ENCODE peak calls at places on chromosome X, in eight cellular contexts. C, Z, M, K, X, V, W and R are unnamed samples. For H3K4me1, H3K36me3 and H3K9me3, the result is how much of the 10 kb centered on the place peaks cover.

GRCh38 chrX:8820910-8821527 is 19.8 kb upstream of the FAM9A start:
- DNase-seq in C (no peak), V (no peak), X (no peak), M (peak), Z (peak), W (no peak), K (no peak), R (peak)

GRCh38 chrX:52576946-52577345 is 60.1 kb upstream of the XAGE1B start:
- DNase-seq in M (no peak), Z (peak), X (no peak), W (no peak), V (no peak), C (no peak), K (peak), R (no peak)

GRCh38 chrX:50769389-50770063 is 44.5 kb downstream of the SHROOM4 start:
- DNase-seq in W (no peak), V (no peak), M (peak), K (peak), C (peak), Z (no peak), X (no peak), R (no peak)

GRCh38 chrX:108001218-108001814 is 19.1 kb upstream of the TEX13B start:
- DNase-seq in X (no peak), V (peak), Z (peak), K (peak), M (peak), W (no peak), C (no peak), R (peak)

GRCh38 chrX:19899234-19899788 is 11.9 kb upstream of the SH3KBP1 start:
- DNase-seq in C (no peak), V (no peak), Z (no peak), W (no peak), K (no peak), X (no peak), M (no peak), R (peak)

GRCh38 chrX:101749436-101749835 is 89.8 kb upstream of the ARMCX2 start:
- DNase-seq in W (no peak), C (no peak), M (peak), X (no peak), Z (no peak), K (no peak), V (no peak), R (no peak)

GRCh38 chrX:124145749-124146148 is 184.2 kb downstream of the STAG2 start:
- DNase-seq in W (no peak), Z (no peak), X (no peak), M (no peak), C (no peak), K (no peak), V (no peak), R (no peak)

GRCh38 chrX:72088761-72089160 is 43.0 kb downstream of the RTL5 start:
- DNase-seq in C (no peak), W (no peak), M (no peak), V (no peak), K (no peak), Z (no peak), X (no peak), R (no peak)

GRCh38 chrX:123361371-123361770 is 177.3 kb downstream of the GRIA3 start:
- DNase-seq in C (no peak), W (peak), V (no peak), K (no peak), M (peak), Z (peak), X (no peak), R (no peak)

GRCh38 chrX:31981546-31982062 is 909.8 kb upstream of the FTHL17 start:
- DNase-seq in W (no peak), K (no peak), X (no peak), Z (no peak), V (no peak), C (no peak), M (no peak), R (no peak)

GRCh38 chrX:84735025-84735424 is 232.8 kb upstream of the HDX start:
- DNase-seq in W (no peak), Z (no peak), K (no peak), M (peak), X (no peak), C (no peak), V (no peak), R (no peak)

GRCh38 chrX:74804574-74804973 is 120.7 kb downstream of the NEXMIF start:
- DNase-seq in W (no peak), M (no peak), Z (no peak), C (no peak), K (no peak), X (no peak), V (no peak), R (no peak)

GRCh38 chrX:135892781-135893180 is 463 bp downstream of the CT45A10 start:
- DNase-seq in M (no peak), V (no peak), W (no peak), X (no peak), K (no peak), C (no peak), Z (no peak), R (no peak)

GRCh38 chrX:119809185-119809666 is 17.8 kb upstream of the RPL39 start:
- DNase-seq in W (no peak), X (no peak), K (no peak), V (no peak), M (peak), Z (no peak), C (no peak), R (peak)

GRCh38 chrX:15235001-15235400 is 34.9 kb downstream of the ASB9 start:
- DNase-seq in Z (no peak), V (no peak), W (no peak), M (no peak), C (no peak), K (no peak), X (no peak), R (no peak)

GRCh38 chrX:3548743-3549441 is 164.6 kb downstream of the PRKX start:
- DNase-seq in C (no peak), X (no peak), V (no peak), M (peak), W (no peak), K (peak), Z (no peak), R (peak)

GRCh38 chrX:123960956-123961267 is 594 bp upstream of the STAG2 start:
- DNase-seq in V (no peak), X (no peak), K (no peak), M (no peak), W (no peak), C (no peak), Z (no peak), R (no peak)

GRCh38 chrX:128691872-128692271 is 639.7 kb upstream of the ACTRT1 start:
- DNase-seq in V (no peak), W (no peak), X (no peak), Z (no peak), K (peak), C (no peak), M (no peak), R (no peak)

GRCh38 chrX:2192584-2193272 is 308.0 kb downstream of the DHRSX start:
- DNase-seq in Z (peak), V (no peak), K (no peak), W (no peak), X (no peak), C (no peak), M (no peak), R (no peak)

GRCh38 chrX:155662297-155662696 is 49.5 kb upstream of the TMLHE start:
- DNase-seq in K (peak), C (no peak), X (no peak), V (no peak), Z (peak), M (no peak), W (no peak), R (no peak)

GRCh38 chrX:136457303-136457917 is 30.3 kb upstream of the BRS3 start:
- DNase-seq in C (no peak), V (no peak), X (no peak), M (no peak), W (no peak), K (no peak), Z (no peak), R (no peak)

GRCh38 chrX:148542481-148543255 is 42.3 kb downstream of the AFF2 start:
- DNase-seq in V (no peak), Z (no peak), M (no peak), C (no peak), K (no peak), W (no peak), X (no peak), R (no peak)

GRCh38 chrX:110310896-110311295 is 7.0 kb downstream of the AMMECR1 start:
- DNase-seq in C (no peak), X (no peak), M (no peak), V (no peak), W (no peak), Z (no peak), K (peak), R (peak)

GRCh38 chrX:134545524-134545923 is 85.6 kb downstream of the HPRT1 start:
- DNase-seq in Z (peak), V (no peak), K (no peak), M (no peak), W (no peak), X (no peak), C (no peak), R (no peak)

GRCh38 chrX:155544886-155545285 is 67.9 kb downstream of the TMLHE start:
- DNase-seq in C (no peak), W (no peak), K (no peak), Z (no peak), X (no peak), V (no peak), M (peak), R (peak)

GRCh38 chrX:153032397-153033118 is 23.7 kb upstream of the PNMA3 start:
- DNase-seq in W (peak), X (no peak), C (peak), K (peak), V (peak), M (peak), Z (peak), R (peak)

GRCh38 chrX:39965051-39965573 is 132.6 kb downstream of the BCOR start:
- DNase-seq in M (no peak), K (no peak), W (no peak), C (no peak), V (no peak), Z (no peak), X (no peak), R (no peak)

GRCh38 chrX:23779025-23779424 is 3.9 kb upstream of the SAT1 start:
- DNase-seq in V (no peak), M (peak), X (no peak), W (no peak), K (no peak), C (no peak), Z (no peak), R (no peak)

GRCh38 chrX:19535481-19535880 is 20.2 kb upstream of the MAP3K15 start:
- DNase-seq in X (no peak), W (no peak), K (no peak), M (no peak), V (no peak), C (no peak), Z (no peak), R (peak)

GRCh38 chrX:96820935-96821334 is 62.8 kb upstream of the RPA4 start:
- DNase-seq in K (no peak), C (no peak), W (no peak), M (no peak), V (no peak), Z (no peak), X (no peak), R (no peak)

GRCh38 chrX:136754641-136755040 is 26.1 kb downstream of the ARHGEF6 start:
- DNase-seq in X (no peak), Z (peak), V (peak), M (peak), C (no peak), W (no peak), K (no peak), R (peak)

GRCh38 chrX:9530848-9531274 is 66.0 kb downstream of the TBL1X start:
- DNase-seq in V (peak), C (peak), W (peak), K (peak), X (no peak), Z (peak), M (peak), R (peak)

GRCh38 chrX:105608745-105609144 is 213.6 kb upstream of the NRK start:
- DNase-seq in W (no peak), Z (no peak), M (peak), K (no peak), C (no peak), V (no peak), X (no peak), R (no peak)

GRCh38 chrX:15522464-15522863 is 21.9 kb downstream of the BMX start:
- DNase-seq in C (no peak), X (no peak), K (no peak), M (no peak), W (no peak), Z (no peak), V (no peak), R (no peak)

GRCh38 chrX:136189222-136189621 is 41.9 kb downstream of the FHL1 start:
- DNase-seq in X (no peak), K (peak), V (no peak), Z (no peak), W (no peak), M (peak), C (no peak), R (no peak)

GRCh38 chrX:13994104-13994503 is 35.6 kb downstream of the GEMIN8 start:
- DNase-seq in M (no peak), Z (no peak), V (no peak), X (no peak), W (no peak), C (no peak), K (no peak), R (no peak)

GRCh38 chrX:111728096-111728495 is 47.1 kb downstream of the ALG13 start:
- DNase-seq in Z (no peak), K (no peak), M (peak), W (no peak), C (no peak), X (no peak), V (no peak), R (no peak)

GRCh38 chrX:12805333-12805732 is 14.1 kb downstream of the PRPS2 start:
- DNase-seq in C (no peak), Z (no peak), K (no peak), M (no peak), X (no peak), W (no peak), V (no peak), R (no peak)

GRCh38 chrX:67720344-67720743 is 176.5 kb downstream of the AR start:
- DNase-seq in M (peak), C (no peak), V (no peak), W (no peak), X (no peak), K (no peak), Z (no peak), R (no peak)

GRCh38 chrX:118551426-118551825 is 55.8 kb downstream of the DOCK11 start:
- DNase-seq in K (no peak), Z (no peak), V (no peak), X (no peak), C (no peak), W (no peak), M (no peak), R (no peak)
- H3K4me1 ChIP-seq in K (under half), Z (under half), V (under half), X (under half), C (under half), W (under half), M (under half), R (under half)

GRCh38 chrX:154367474-154368308 is 6.7 kb downstream of the FLNA start:
- DNase-seq in V (no peak), X (no peak), K (no peak), Z (no peak), C (no peak), W (no peak), M (no peak), R (no peak)

GRCh38 chrX:154368630-154369452 is 5.6 kb downstream of the FLNA start:
- DNase-seq in Z (peak), W (peak), X (peak), V (peak), K (peak), M (peak), C (peak), R (no peak)

GRCh38 chrX:154370300-154370881 is 4.0 kb downstream of the FLNA start:
- DNase-seq in C (no peak), W (no peak), X (no peak), M (no peak), V (no peak), K (no peak), Z (no peak), R (peak)

GRCh38 chrX:154370882-154371770 is 3.3 kb downstream of the FLNA start:
- DNase-seq in K (peak), X (peak), W (peak), C (peak), V (peak), Z (peak), M (peak), R (peak)

DNA sequence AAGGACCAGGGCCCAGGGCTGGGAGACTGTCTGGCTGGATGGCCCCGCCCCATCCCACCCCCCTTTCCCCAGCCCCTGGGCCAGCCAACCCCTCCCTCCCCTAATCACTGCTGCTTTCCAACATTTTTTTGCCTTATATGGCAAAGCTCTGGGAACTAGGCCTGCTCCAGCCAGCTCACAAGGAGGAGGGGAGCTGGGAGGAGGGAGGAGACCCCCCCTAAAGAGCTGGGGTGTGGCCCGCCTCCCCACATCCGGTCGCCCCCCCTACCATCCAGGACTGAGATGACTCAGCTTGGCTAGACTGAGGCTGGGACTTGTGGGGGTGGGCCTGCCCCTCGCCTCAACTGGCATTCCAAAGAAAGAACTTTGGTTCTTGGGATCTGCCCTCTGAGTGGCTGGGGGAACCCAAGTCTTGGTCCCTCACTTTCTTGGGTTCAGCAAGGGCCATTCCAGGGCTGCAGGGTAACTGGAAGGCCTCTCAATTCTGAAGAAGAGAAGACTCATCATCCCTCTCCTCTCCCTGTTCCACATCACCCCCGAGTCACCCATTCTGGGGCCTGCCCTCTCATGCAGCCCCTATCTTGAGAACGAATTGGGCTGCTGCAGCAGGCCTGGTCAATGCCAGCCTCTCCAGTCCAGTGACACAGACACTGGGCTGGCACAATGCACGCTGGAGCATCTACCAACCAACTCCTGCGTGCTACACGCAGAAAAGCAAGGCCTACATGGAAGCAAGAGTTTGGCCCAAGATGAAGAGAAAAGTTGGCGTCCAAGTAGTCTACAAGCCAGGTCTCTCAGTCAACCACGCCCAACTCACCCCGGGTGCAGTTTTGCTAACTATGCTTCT is 4.8 kb downstream of the FLNA start:
- DNase-seq in K (no peak), W (peak), V (peak), M (peak), X (peak), C (peak), Z (peak), R (peak)
- H3K36me3 ChIP-seq in K (under half), W (under half), V (under half), M (under half), X (half or more), C (under half), Z (under half), R (under half)

DNA sequence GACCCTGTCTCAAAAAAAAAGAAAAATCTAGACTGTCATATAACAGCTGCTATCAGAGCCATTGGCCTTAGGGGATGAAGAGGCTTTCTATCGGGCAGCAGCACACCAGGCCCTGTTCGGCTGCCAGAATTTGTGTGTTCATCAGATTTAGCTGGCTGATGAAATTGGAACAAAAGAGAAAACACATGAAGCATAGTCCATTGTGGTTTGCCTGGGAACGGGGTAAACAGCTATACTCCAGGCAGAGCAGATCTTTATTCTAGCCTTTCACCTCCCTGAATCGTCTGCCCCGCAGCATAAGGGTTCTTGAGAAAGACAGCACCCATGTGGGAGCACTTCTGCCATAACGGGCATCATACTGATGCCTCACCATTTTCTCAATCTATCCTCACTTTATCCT is 11.6 kb downstream of the TKTL1 start:
- DNase-seq in W (no peak), V (no peak), C (no peak), K (no peak), Z (no peak), M (no peak), X (no peak), R (no peak)
- H3K9me3 ChIP-seq in W (under half), V (under half), C (under half), K (under half), Z (under half), M (under half), X (under half), R (under half)

GRCh38 chrX:77640702-77641101 is 145.3 kb downstream of the ATRX start:
- DNase-seq in V (no peak), C (no peak), M (no peak), X (no peak), K (no peak), Z (no peak), W (no peak), R (no peak)

GRCh38 chrX:77639820-77640219 is 146.2 kb downstream of the ATRX start:
- DNase-seq in K (no peak), C (no peak), X (no peak), M (no peak), V (no peak), Z (no peak), W (no peak), R (no peak)

GRCh38 chrX:77635372-77635771 is 150.6 kb downstream of the ATRX start:
- DNase-seq in C (no peak), M (no peak), K (no peak), Z (no peak), V (no peak), X (no peak), W (no peak), R (no peak)

DNA sequence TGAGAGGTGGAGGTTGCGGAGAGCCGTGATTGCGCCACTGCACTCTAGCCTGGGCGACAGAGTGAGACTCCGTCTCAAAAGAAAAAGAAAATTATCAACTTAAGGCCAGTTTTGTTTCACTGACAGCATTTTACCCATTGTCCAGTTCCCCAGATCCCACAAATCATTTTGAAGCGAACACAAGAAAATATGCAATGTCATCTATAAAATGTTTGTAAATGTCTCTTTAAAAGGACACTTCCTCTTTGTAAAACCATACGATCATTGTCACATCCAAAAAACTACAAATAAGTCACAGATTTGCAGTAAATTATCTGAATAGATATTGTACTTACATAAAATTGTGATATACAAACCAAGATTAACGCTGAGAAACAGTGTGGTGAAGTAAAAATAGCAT is 147.6 kb downstream of the ATRX start:
- DNase-seq in W (no peak), C (no peak), V (no peak), Z (no peak), M (no peak), X (no peak), K (no peak), R (no peak)
- H3K4me1 ChIP-seq in W (under half), C (under half), V (under half), Z (under half), M (under half), X (under half), K (under half), R (under half)